ENCODE peak calls at places on chromosomes 11 and 22, in eight cellular contexts. I is activated CD4-positive, alpha-beta T cell treated with anti-CD3 and anti-CD28 coated beads, Interleukin-2, amount 50 U/mL, for 1 hour; Z is stimulated activated CD4-positive, alpha-beta T cell treated with anti-CD3 and anti-CD28 coated beads, Interleukin-1b, Interleukin-23, amount 100 ng/mL, for 24 hours; U is memory B cell; O is retinal pigment epithelial cell; F is EL; H is activated CD4-positive, CD25-positive, alpha-beta regulatory T cell treated with anti-CD3 and anti-CD28 coated beads, Interleukin-2, amount 50 U/mL, for 16 hours; M is SW480. Y is an unnamed sample.
A peak's percentile ranks its signal among the peaks of the same experiment; 100 is the strongest.

GRCh38 chr22:45885941-45886395 is 91.0 kb downstream of the WNT7B start:
- DNase-seq in H (no peak), U (no peak), M (no peak), I (no peak), O (no peak), Z (no peak), F (no peak), Y (no peak)

GRCh38 chr11:68412593-68413475 is 47.7 kb upstream of the PPP6R3 start:
- DNase-seq in U (no peak), F (no peak), M (no peak), O (peak; percentile 91), I (no peak), H (no peak), Z (no peak), Y (no peak)

GRCh38 chr22:24985824-24986214 is 33.3 kb downstream of the KIAA1671 start:
- DNase-seq in Z (no peak), M (no peak), U (no peak), I (no peak), H (no peak), F (peak; percentile 12), O (peak; percentile 74), Y (no peak)

GRCh38 chr11:117934526-117935307 is 5.5 kb upstream of the TMPRSS13 start:
- DNase-seq in M (no peak), U (no peak), F (no peak), H (no peak), Z (no peak), I (no peak), O (no peak), Y (no peak)

GRCh38 chr22:38719196-38719595 is 13.5 kb downstream of the GTPBP1 start:
- DNase-seq in Z (no peak), M (no peak), O (no peak), I (no peak), U (no peak), F (no peak), H (no peak), Y (no peak)

GRCh38 chr11:67024410-67024809 is 1.5 kb downstream of the SYT12 start:
- DNase-seq in U (no peak), Z (no peak), I (peak; percentile 22), O (no peak), H (no peak), M (peak; percentile 36), F (no peak), Y (no peak)

GRCh38 chr11:133157180-133157579 is 375.1 kb downstream of the OPCML start:
- DNase-seq in O (no peak), I (no peak), F (no peak), H (no peak), M (no peak), U (no peak), Z (no peak), Y (no peak)

GRCh38 chr11:69700278-69701140 is 3.3 kb downstream of the FGF19 start:
- DNase-seq in H (no peak), U (no peak), O (peak; percentile 34), I (no peak), Z (no peak), M (peak; percentile 83), F (peak; percentile 78), Y (peak; percentile 67)

GRCh38 chr11:31160504-31161422 is 208.8 kb downstream of the DCDC1 start:
- DNase-seq in M (no peak), Z (no peak), H (no peak), O (no peak), U (no peak), I (no peak), F (no peak), Y (no peak)

GRCh38 chr11:101915811-101916291 is 471 bp downstream of the ANGPTL5 start:
- DNase-seq in H (no peak), F (peak; percentile 33), Z (no peak), I (no peak), O (no peak), M (peak; percentile 8), U (peak; percentile 25), Y (no peak)

GRCh38 chr11:112961751-112962747 is 829 bp downstream of the NCAM1 start:
- DNase-seq in O (no peak), I (no peak), F (no peak), U (no peak), M (peak; percentile 38), Z (no peak), H (no peak), Y (no peak)

GRCh38 chr11:123434262-123434661 is 4.2 kb downstream of the GRAMD1B start:
- DNase-seq in M (no peak), U (no peak), I (no peak), H (no peak), O (no peak), Z (no peak), F (peak; percentile 46), Y (no peak)

GRCh38 chr22:31816750-31817149 is 62.9 kb downstream of the DEPDC5 start:
- DNase-seq in Z (no peak), I (no peak), M (no peak), H (no peak), O (no peak), F (no peak), U (no peak), Y (no peak)

GRCh38 chr11:67373916-67374570 is 645 bp upstream of the CLCF1 start:
- DNase-seq in M (peak; percentile 94), O (peak; percentile 82), Z (no peak), F (peak; percentile 99), U (no peak), I (peak; percentile 46), H (no peak), Y (no peak)

GRCh38 chr11:120667281-120667680 is 155.7 kb downstream of the GRIK4 start:
- DNase-seq in F (peak; percentile 5), Z (no peak), U (no peak), H (no peak), I (no peak), M (peak; percentile 54), O (no peak), Y (no peak)

GRCh38 chr11:64070301-64070656 is 34.5 kb downstream of the FLRT1 start:
- DNase-seq in M (no peak), I (no peak), Z (no peak), O (no peak), H (no peak), F (no peak), U (no peak), Y (no peak)

GRCh38 chr11:111602865-111603632 is 800 bp downstream of the SIK2 start:
- DNase-seq in U (no peak), M (peak; percentile 39), H (no peak), I (peak; percentile 6), O (no peak), F (peak; percentile 38), Z (no peak), Y (no peak)

GRCh38 chr11:95444309-95445202 is 213.6 kb upstream of the SESN3 start:
- DNase-seq in M (no peak), H (no peak), I (no peak), F (no peak), Z (no peak), O (no peak), U (no peak), Y (no peak)

GRCh38 chr11:86673055-86673843 is 833 bp upstream of the ME3 start:
- DNase-seq in O (no peak), Z (no peak), M (no peak), H (no peak), F (no peak), U (no peak), I (no peak), Y (no peak)

GRCh38 chr11:7892059-7892699 is 38.9 kb downstream of the OR10A6 start:
- DNase-seq in I (no peak), Z (no peak), O (no peak), H (no peak), U (no peak), F (peak; percentile 95), M (no peak), Y (no peak)

GRCh38 chr22:23913661-23914353 is 19.6 kb downstream of the MIF start:
- DNase-seq in H (peak; percentile 97), I (peak; percentile 99), Z (peak; percentile 99), U (peak; percentile 91), M (peak; percentile 97), O (peak; percentile 97), F (peak; percentile 100), Y (peak; percentile 98)

GRCh38 chr11:63478896-63479295 is 12.1 kb downstream of the PLAAT5 start:
- DNase-seq in I (peak; percentile 43), O (no peak), F (peak; percentile 75), Z (no peak), U (peak; percentile 48), M (peak; percentile 92), H (peak; percentile 27), Y (peak; percentile 63)

GRCh38 chr22:19523240-19524169 is 705 bp downstream of the CLDN5 start:
- DNase-seq in Z (no peak), H (no peak), M (peak; percentile 22), F (peak; percentile 50), O (no peak), I (no peak), U (no peak), Y (no peak)

GRCh38 chr11:131889146-131889577 is 518.7 kb downstream of the NTM start:
- DNase-seq in O (peak; percentile 66), U (no peak), H (no peak), F (peak; percentile 71), M (peak; percentile 97), Z (no peak), I (no peak), Y (peak; percentile 51)

GRCh38 chr22:26897384-26897783 is 240.0 kb downstream of the MIAT start:
- DNase-seq in F (no peak), O (no peak), H (no peak), Z (no peak), U (no peak), M (no peak), I (no peak), Y (no peak)

GRCh38 chr22:36546932-36547331 is 18.0 kb upstream of the EIF3D start:
- DNase-seq in F (peak; percentile 85), O (no peak), Z (no peak), U (no peak), H (no peak), M (no peak), I (no peak), Y (no peak)

GRCh38 chr22:19869497-19870152 is 15.0 kb upstream of the GNB1L start:
- DNase-seq in H (no peak), O (no peak), Z (no peak), I (no peak), F (no peak), U (no peak), M (no peak), Y (no peak)

GRCh38 chr22:30046716-30047363 is 33.4 kb upstream of the HORMAD2 start:
- DNase-seq in O (no peak), M (no peak), Z (no peak), I (no peak), F (no peak), U (no peak), H (no peak), Y (no peak)

GRCh38 chr11:118338637-118339061 is 3.9 kb downstream of the CD3D start:
- DNase-seq in Z (peak; percentile 54), U (no peak), O (no peak), M (peak; percentile 36), H (peak; percentile 73), I (peak; percentile 87), F (no peak), Y (no peak)